ENCODE peak calls at places on chromosomes 11 and 22, in six cellular contexts. Q, O, Y, F, U and J are unnamed samples. For H3K9me3, the result is how much of the 10 kb centered on the place peaks cover.

GRCh38 chr22:50530280-50530856 is 556 bp upstream of the TYMP start:
- DNase-seq in O (peak), Y (no peak), F (no peak), Q (peak), U (no peak), J (peak)

GRCh38 chr11:111606986-111607385 is 4.7 kb downstream of the SIK2 start:
- DNase-seq in F (no peak), Q (no peak), Y (no peak), U (no peak), O (no peak), J (no peak)

GRCh38 chr11:72669527-72669926 is 4.7 kb downstream of the PDE2A start:
- DNase-seq in F (no peak), Y (no peak), U (no peak), O (no peak), Q (no peak), J (no peak)

GRCh38 chr11:96204366-96204659 is 138.7 kb downstream of the MAML2 start:
- DNase-seq in Y (no peak), F (no peak), Q (no peak), U (no peak), O (no peak), J (no peak)

GRCh38 chr11:130826572-130826971 is 89.7 kb downstream of the SNX19 start:
- DNase-seq in U (peak), O (no peak), Y (no peak), F (no peak), Q (no peak), J (no peak)

GRCh38 chr11:127710831-127711230 is 710.3 kb upstream of the KIRREL3 start:
- DNase-seq in O (no peak), Q (no peak), U (no peak), F (no peak), Y (no peak), J (no peak)

GRCh38 chr22:35638408-35638807 is 9.8 kb upstream of the APOL6 start:
- DNase-seq in Q (no peak), F (no peak), Y (peak), O (peak), U (peak), J (peak)

GRCh38 chr11:118872403-118872821 is 11.3 kb upstream of the CXCR5 start:
- DNase-seq in F (peak), Y (no peak), U (no peak), O (no peak), Q (peak), J (no peak)

GRCh38 chr11:18624161-18624560 is 10.0 kb downstream of the SPTY2D1 start:
- DNase-seq in U (no peak), Q (no peak), F (no peak), O (no peak), Y (no peak), J (no peak)

GRCh38 chr11:33266418-33267215 is 9.4 kb downstream of the HIPK3 start:
- DNase-seq in O (peak), Y (peak), F (no peak), U (no peak), Q (no peak), J (no peak)

GRCh38 chr11:83544871-83545270 is 258.7 kb upstream of the CCDC90B start:
- DNase-seq in O (no peak), Q (no peak), U (no peak), F (no peak), Y (no peak), J (no peak)

GRCh38 chr11:353315-353857 is 15.9 kb upstream of the B4GALNT4 start:
- DNase-seq in U (no peak), Y (peak), Q (no peak), F (no peak), O (peak), J (no peak)

GRCh38 chr22:46355369-46355995 is 20.0 kb downstream of the TRMU start:
- DNase-seq in O (peak), U (peak), Q (no peak), Y (peak), F (peak), J (peak)

GRCh38 chr11:35814720-35815305 is 129.0 kb upstream of the LDLRAD3 start:
- DNase-seq in U (no peak), F (no peak), O (no peak), Y (no peak), Q (no peak), J (no peak)

GRCh38 chr11:123308077-123308476 is 113.0 kb upstream of the CLMP start:
- DNase-seq in F (no peak), Q (no peak), O (no peak), Y (no peak), U (peak), J (no peak)

GRCh38 chr11:123305601-123306000 is 110.6 kb upstream of the CLMP start:
- DNase-seq in O (no peak), Q (no peak), Y (no peak), U (no peak), F (no peak), J (no peak)

GRCh38 chr11:123306531-123306930 is 111.5 kb upstream of the CLMP start:
- DNase-seq in O (no peak), Q (no peak), Y (no peak), U (no peak), F (no peak), J (no peak)

GRCh38 chr11:123304828-123305530 is 109.9 kb upstream of the CLMP start:
- DNase-seq in U (no peak), F (no peak), Q (no peak), Y (no peak), O (no peak), J (no peak)

DNA sequence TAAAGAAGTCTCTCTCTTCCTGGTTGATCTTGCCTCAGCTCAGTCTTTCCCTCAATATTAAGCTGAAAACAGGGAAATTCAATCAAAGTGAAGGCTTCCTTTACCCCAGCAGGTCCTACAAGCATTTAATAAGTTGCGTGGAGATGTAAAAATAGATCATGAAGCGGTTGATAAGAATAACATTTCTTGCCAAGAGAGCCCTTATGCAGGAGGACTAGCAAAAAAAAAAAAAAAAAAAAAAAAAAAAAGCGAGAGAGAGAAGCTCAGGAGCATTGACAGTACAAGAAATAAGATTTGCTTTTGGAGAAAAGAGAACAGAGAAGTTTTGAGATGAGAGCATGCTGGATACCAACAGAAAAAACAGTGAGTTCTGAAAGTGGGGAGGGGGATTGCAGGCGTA is 112.2 kb upstream of the CLMP start:
- DNase-seq in F (no peak), O (no peak), Y (no peak), U (no peak), Q (no peak), J (no peak)
- H3K27ac ChIP-seq in F (no peak), O (no peak), Y (no peak), U (peak), Q (no peak), J (no peak)

DNA sequence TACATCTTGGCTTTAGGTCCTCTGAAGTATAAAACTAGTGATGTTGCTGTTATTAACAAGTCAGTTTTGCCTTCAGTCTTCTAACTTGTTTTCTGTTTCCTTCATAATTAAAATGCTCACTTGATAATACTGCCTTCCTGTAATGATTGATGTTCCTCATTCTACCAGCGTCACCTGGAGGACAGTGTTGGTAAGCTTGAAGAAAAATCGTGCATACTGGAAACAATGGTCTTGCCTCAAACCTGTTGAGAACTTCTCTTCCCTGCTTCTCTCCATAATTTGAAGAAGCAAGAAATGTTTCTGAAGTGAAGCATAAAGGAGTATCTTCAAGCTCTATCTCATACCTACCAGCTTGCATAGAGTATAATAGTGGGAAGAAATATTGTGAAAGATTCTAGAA is 3.0 kb downstream of the YWHAH start:
- DNase-seq in F (no peak), Y (no peak), Q (no peak), O (peak), U (no peak), J (no peak)
- H3K4me3 ChIP-seq in F (no peak), Y (no peak), Q (no peak), O (no peak), U (no peak), J (no peak)

GRCh38 chr11:37905707-37906417 is 1307.8 kb upstream of the RAG2 start:
- DNase-seq in O (peak), F (no peak), U (no peak), Q (no peak), Y (no peak), J (no peak)
- H3K9me3 ChIP-seq in O (under half), F (under half), U (under half), Q (under half), Y (under half), J (under half)

GRCh38 chr11:78080084-78080817 is 589 bp upstream of the NDUFC2 start:
- DNase-seq in U (no peak), F (no peak), Q (no peak), Y (no peak), O (no peak), J (peak)

GRCh38 chr11:78080818-78081495 is 1.3 kb upstream of the NDUFC2 start:
- DNase-seq in F (no peak), U (no peak), Y (no peak), Q (no peak), O (no peak), J (peak)

GRCh38 chr11:78081583-78081982 is 1.9 kb upstream of the NDUFC2 start:
- DNase-seq in F (no peak), O (no peak), Y (no peak), U (no peak), Q (no peak), J (no peak)

GRCh38 chr11:78078218-78079167 is 1.2 kb downstream of the NDUFC2 start:
- DNase-seq in Y (no peak), F (no peak), O (no peak), Q (no peak), U (no peak), J (no peak)

DNA sequence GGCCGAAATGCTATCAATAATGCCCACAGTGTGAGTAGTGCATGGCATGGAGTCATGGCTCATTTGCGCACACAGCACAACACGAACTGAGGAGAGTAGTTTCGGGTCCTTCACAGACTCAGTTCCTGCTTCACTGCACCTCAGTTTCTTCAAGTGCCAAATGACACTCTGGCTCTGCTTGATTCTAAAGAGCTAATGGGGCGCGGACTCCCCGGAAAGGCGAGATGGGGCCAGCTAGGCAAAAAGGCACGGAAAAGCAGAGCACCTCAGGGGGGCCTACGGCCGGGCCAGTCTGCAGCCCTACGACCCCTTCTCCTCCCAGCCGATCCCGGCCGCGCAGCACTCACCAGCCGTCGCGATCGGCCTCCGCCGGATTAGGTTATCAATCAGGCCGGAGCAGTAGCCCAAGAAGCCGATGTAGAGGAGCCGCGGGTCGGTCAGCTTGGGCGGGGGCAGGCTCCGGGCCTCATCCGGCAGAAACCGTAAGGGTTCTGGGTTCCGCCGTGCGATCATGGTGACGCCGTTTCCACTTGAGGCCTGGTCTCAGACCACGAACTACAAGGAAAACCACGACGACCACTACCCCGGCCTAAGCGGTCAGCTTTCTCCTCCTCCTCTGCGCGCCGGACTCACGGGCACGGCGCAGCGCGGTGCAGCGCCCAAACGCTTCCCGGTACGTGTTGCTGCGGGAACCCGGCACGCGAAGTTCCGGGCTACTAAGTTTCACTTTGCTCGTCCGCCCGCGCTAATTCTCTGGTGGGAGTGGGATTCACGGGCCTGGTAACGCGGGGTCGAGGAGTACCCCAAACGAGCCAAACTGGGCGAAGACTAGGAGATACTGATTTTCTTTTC is at the start of gene NDUFC2:
- DNase-seq in O (peak), Y (peak), U (peak), Q (peak), F (peak), J (peak)
- H3K27ac ChIP-seq in O (peak), Y (peak), U (peak), Q (peak), F (peak), J (peak)

GRCh38 chr11:9577551-9577950 is 4.1 kb downstream of the WEE1 start:
- DNase-seq in U (no peak), O (no peak), Y (no peak), Q (no peak), F (no peak), J (no peak)
- H3K4me3 ChIP-seq in U (peak), O (no peak), Y (peak), Q (peak), F (peak), J (peak)

GRCh38 chr11:106238704-106239360 is 161.4 kb downstream of the AASDHPPT start:
- DNase-seq in F (no peak), Q (no peak), Y (no peak), O (peak), U (no peak), J (no peak)
- H3K9me3 ChIP-seq in F (under half), Q (under half), Y (under half), O (under half), U (under half), J (under half)

GRCh38 chr22:41863472-41863871 is 30.6 kb downstream of the SREBF2 start:
- DNase-seq in U (no peak), Q (no peak), Y (no peak), F (no peak), O (no peak), J (no peak)
- H3K27ac ChIP-seq in U (no peak), Q (peak), Y (no peak), F (no peak), O (no peak), J (no peak)

GRCh38 chr11:6391548-6392134 is 1.4 kb downstream of the SMPD1 start:
- DNase-seq in Q (no peak), F (no peak), O (no peak), U (no peak), Y (no peak), J (no peak)
- H3K4me3 ChIP-seq in Q (peak), F (no peak), O (no peak), U (no peak), Y (peak), J (no peak)

DNA sequence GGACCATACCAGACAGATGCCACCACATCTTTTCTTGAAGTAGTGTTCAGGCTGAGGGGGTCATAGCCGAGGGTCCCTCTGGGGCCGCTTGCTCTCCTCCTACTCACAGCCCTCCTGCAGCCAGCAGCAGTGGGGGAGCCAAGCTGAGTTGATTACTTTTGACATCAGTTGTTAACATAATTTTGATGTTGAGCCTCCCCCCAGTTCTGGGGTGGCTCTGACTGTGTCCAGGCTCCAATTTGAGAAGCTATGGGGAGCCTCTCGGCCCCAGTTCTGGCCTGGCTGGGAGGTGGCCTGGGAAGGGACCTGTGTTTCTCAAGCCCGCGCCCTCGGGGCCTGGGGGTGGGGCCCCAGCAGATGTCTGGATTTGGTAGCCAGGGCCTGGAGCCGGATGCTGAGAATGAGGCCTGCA is 48.0 kb downstream of the KCNQ1OT1 start:
- DNase-seq in U (no peak), Q (peak), O (no peak), Y (peak), F (no peak), J (no peak)
- H3K9me3 ChIP-seq in U (under half), Q (under half), O (under half), Y (half or more), F (under half), J (half or more)